ENCODE peak calls at places on chromosome 19, in eight cellular contexts. L is CD4-positive, alpha-beta T cell; Q is lung; A is dorsolateral prefrontal cortex; U is neural progenitor cell; F is Karpas-422; S is astrocyte; C is psoas muscle. N is an unnamed sample.

GRCh38 chr19:47998800-47999199 is 4.4 kb downstream of the ELSPBP1 start:
- DNase-seq in L (no peak), Q (no peak), A (no peak), U (no peak), F (no peak), S (no peak), C (no peak), N (no peak)

GRCh38 chr19:45352914-45353796 is 12.6 kb downstream of the KLC3 start:
- DNase-seq in L (no peak), Q (no peak), A (no peak), U (no peak), F (peak; percentile 74), S (no peak), C (no peak), N (no peak)

GRCh38 chr19:18274776-18275356 is 614 bp upstream of the IQCN start:
- DNase-seq in L (no peak), Q (peak; percentile 72), A (peak; percentile 72), U (no peak), F (no peak), S (peak; percentile 78), C (peak; percentile 90), N (peak; percentile 94)

GRCh38 chr19:57558525-57558924 is 1.1 kb downstream of the ZNF550 start:
- DNase-seq in L (no peak), Q (no peak), A (no peak), U (no peak), F (no peak), S (no peak), C (no peak), N (no peak)

GRCh38 chr19:6417713-6418561 is 6.7 kb downstream of the KHSRP start:
- DNase-seq in L (no peak), Q (no peak), A (no peak), U (peak; percentile 66), F (peak; percentile 38), S (no peak), C (no peak), N (peak; percentile 42)

GRCh38 chr19:31962565-31962996 is 382.8 kb upstream of the ZNF507 start:
- DNase-seq in L (no peak), Q (no peak), A (no peak), U (no peak), F (no peak), S (peak; percentile 24), C (no peak), N (no peak)

GRCh38 chr19:58229255-58229639 is 533 bp downstream of the ZNF544 start:
- DNase-seq in L (no peak), Q (no peak), A (no peak), U (peak; percentile 65), F (peak; percentile 63), S (peak; percentile 14), C (no peak), N (no peak)

GRCh38 chr19:15702590-15702930 is 25.3 kb upstream of the OR10H2 start:
- DNase-seq in L (no peak), Q (peak; percentile 74), A (no peak), U (no peak), F (peak; percentile 86), S (no peak), C (peak; percentile 66), N (peak; percentile 41)

GRCh38 chr19:42191855-42192254 is 25.6 kb downstream of the DEDD2 start:
- DNase-seq in L (no peak), Q (peak; percentile 57), A (no peak), U (no peak), F (no peak), S (peak; percentile 60), C (no peak), N (no peak)

GRCh38 chr19:15142313-15142712 is 35.1 kb downstream of the SYDE1 start:
- DNase-seq in L (no peak), Q (no peak), A (no peak), U (no peak), F (peak; percentile 6), S (no peak), C (no peak), N (no peak)

GRCh38 chr19:44647144-44647543 is 3.4 kb downstream of the PVR start:
- DNase-seq in L (no peak), Q (no peak), A (no peak), U (no peak), F (no peak), S (no peak), C (no peak), N (no peak)

GRCh38 chr19:41939861-41940442 is 11.7 kb upstream of the ERFL start:
- DNase-seq in L (peak; percentile 51), Q (no peak), A (no peak), U (peak; percentile 62), F (peak; percentile 89), S (no peak), C (no peak), N (no peak)

GRCh38 chr19:39390460-39390758 is 497 bp downstream of the PAF1 start:
- DNase-seq in L (peak; percentile 74), Q (peak; percentile 67), A (no peak), U (no peak), F (no peak), S (peak; percentile 52), C (no peak), N (no peak)

GRCh38 chr19:38528213-38528755 is 89.5 kb downstream of the MAP4K1 start:
- DNase-seq in L (no peak), Q (no peak), A (no peak), U (no peak), F (no peak), S (no peak), C (no peak), N (peak; percentile 43)

GRCh38 chr19:54133312-54133956 is 4.1 kb upstream of the CNOT3 start:
- DNase-seq in L (no peak), Q (peak; percentile 70), A (no peak), U (peak; percentile 81), F (peak; percentile 74), S (peak; percentile 58), C (no peak), N (no peak)

GRCh38 chr19:16894080-16894479 is 5.3 kb downstream of the F2RL3 start:
- DNase-seq in L (no peak), Q (no peak), A (no peak), U (no peak), F (no peak), S (no peak), C (no peak), N (no peak)
- H3K27me3 ChIP-seq in L (peaks cover 28% of the 10 kb centered on the region), Q (no peaks in the 10 kb centered on the region), A (peaks cover 6% of the 10 kb centered on the region), U (peaks cover 33% of the 10 kb centered on the region), F (no peaks in the 10 kb centered on the region), S (peaks cover 5% of the 10 kb centered on the region), C (no peaks in the 10 kb centered on the region), N (no peaks in the 10 kb centered on the region)

DNA sequence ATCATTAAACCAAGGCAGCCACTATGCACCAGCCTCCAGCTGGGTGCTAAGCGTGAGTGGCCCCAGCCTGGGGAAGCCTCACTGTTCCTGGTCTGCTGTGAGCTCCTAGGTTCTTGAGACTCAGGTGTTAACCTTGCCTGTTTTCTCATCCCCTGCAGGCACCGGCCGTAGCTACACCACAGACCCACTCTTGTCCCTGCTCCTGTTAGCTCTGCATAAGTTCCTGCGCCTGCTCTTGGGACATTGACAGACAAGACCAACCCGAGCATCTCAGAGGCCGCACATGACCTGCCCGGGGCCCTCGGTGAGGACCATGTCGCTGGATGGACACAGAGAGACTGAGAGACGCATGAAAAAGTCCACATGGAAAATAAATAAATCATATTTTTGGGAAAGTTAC is 37.9 kb downstream of the VSTM2B start:
- DNase-seq in L (no peak), Q (no peak), A (no peak), U (no peak), F (no peak), S (no peak), C (no peak), N (no peak)
- H3K27me3 ChIP-seq in L (peaks cover 12% of the 10 kb centered on the region), Q (no peaks in the 10 kb centered on the region), A (no peaks in the 10 kb centered on the region), U (no peaks in the 10 kb centered on the region), F (no peaks in the 10 kb centered on the region), S (no peaks in the 10 kb centered on the region), C (no peaks in the 10 kb centered on the region), N (no peaks in the 10 kb centered on the region)

GRCh38 chr19:55206664-55207500 is 2.4 kb downstream of the PTPRH start:
- DNase-seq in L (no peak), Q (peak; percentile 72), A (no peak), U (peak; percentile 77), F (peak; percentile 71), S (peak; percentile 76), C (peak; percentile 83), N (peak; percentile 96)

GRCh38 chr19:55210120-55210493 is 806 bp upstream of the PTPRH start:
- DNase-seq in L (no peak), Q (no peak), A (no peak), U (no peak), F (no peak), S (peak; percentile 98), C (no peak), N (peak; percentile 63)

GRCh38 chr19:55208880-55209429 is 346 bp downstream of the PTPRH start:
- DNase-seq in L (no peak), Q (no peak), A (no peak), U (no peak), F (peak; percentile 55), S (no peak), C (no peak), N (no peak)

GRCh38 chr19:55212447-55212846 is 3.1 kb upstream of the PTPRH start:
- DNase-seq in L (peak; percentile 19), Q (no peak), A (no peak), U (no peak), F (peak; percentile 97), S (no peak), C (no peak), N (no peak)

DNA sequence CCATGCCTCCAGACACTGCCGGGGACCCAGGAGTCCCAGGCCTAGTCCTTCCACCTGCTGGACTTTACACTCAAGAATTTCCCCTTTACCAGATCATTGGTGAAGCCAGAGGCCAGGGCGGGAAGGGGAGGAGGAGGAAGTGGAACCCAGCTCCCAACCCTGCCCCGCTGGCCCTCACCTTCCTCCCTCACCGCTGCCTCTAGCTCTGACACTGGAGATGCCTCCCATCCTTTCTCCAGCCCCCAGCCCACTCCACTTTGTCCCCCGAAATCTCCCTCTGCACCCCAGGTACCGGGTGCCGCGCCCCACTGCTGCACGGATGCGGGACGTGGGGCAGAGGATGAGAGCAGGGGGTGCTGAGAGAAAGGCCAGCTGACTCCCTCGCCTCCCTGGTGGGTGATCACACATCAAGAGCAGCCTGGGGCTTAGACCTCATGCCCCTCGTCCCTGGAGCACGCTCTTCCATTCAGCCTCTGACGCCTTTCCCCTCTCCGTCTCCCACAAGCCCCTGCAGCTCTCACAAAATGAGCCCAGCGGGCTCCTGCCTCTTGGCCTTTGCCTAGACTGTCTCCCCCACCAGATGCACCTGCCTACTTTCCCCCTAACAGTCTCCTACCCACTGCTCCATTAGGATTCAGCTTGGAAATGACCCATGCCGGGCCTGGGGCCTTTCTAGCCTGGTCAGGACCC is at the start of gene PTPRH:
- DNase-seq in L (no peak), Q (no peak), A (no peak), U (no peak), F (no peak), S (no peak), C (no peak), N (peak; percentile 45)
- H3K27me3 ChIP-seq in L (peaks cover 13% of the 10 kb centered on the region), Q (no peaks in the 10 kb centered on the region), A (no peaks in the 10 kb centered on the region), U (no peaks in the 10 kb centered on the region), F (no peaks in the 10 kb centered on the region), S (no peaks in the 10 kb centered on the region), C (no peaks in the 10 kb centered on the region), N (no peaks in the 10 kb centered on the region)

DNA sequence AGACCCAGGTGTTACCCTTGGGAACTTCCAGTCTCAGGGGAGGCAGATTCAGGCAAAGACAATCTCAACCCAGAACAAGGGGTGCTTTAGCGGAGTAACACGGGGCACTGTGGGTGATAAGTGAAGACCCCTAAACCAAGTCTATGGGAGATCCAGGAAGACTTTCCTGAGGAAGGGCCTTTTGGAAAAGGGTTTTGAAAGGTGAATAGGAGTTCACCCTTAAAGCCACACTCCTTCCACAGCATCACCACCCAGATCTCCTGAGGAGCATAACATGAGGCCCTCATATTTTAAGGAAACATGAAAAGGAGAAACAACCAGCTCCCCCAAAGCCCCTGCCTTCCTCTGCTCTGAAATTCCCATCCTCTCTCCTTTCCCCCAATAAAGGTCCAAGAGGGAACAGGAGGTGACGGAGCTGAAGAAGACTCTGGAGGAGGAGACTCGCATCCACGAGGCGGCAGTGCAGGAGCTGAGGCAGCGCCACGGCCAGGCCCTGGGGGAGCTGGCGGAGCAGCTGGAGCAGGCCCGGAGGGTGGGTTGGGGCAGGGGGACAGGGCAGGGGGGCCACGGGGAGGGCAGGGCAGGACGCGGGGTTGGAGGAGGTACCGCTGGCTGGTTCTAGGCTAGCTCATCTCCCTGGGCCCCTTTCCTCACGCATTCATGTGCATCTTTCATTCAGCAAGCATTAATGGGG is 52.7 kb downstream of the KCNC3 start:
- DNase-seq in L (no peak), Q (no peak), A (no peak), U (no peak), F (no peak), S (no peak), C (no peak), N (no peak)
- H3K27me3 ChIP-seq in L (no peaks in the 10 kb centered on the region), Q (no peaks in the 10 kb centered on the region), A (no peaks in the 10 kb centered on the region), U (no peaks in the 10 kb centered on the region), F (no peaks in the 10 kb centered on the region), S (no peaks in the 10 kb centered on the region), C (no peaks in the 10 kb centered on the region), N (no peaks in the 10 kb centered on the region)